ENCODE peak calls at places on chromosomes 7 and 10, in six cellular contexts. D is Daoy; A is activated CD8-positive, alpha-beta memory T cell treated with anti-CD3 and anti-CD28 coated beads for 24 hours; E is type B pancreatic cell; N is substantia nigra; S is GM04504. F is an unnamed sample.

GRCh38 chr7:48298779-48299178 is 127.5 kb downstream of the ABCA13 start:
- DNase-seq in A (no peak), N (no peak), S (peak; percentile 32), E (no peak), D (peak; percentile 15), F (no peak)

GRCh38 chr7:40799-41750 is 151.3 kb upstream of the FAM20C start:
- DNase-seq in S (no peak), N (no peak), E (peak; percentile 55), A (peak; percentile 17), D (no peak), F (no peak)

GRCh38 chr10:98296514-98296913 is 28.5 kb upstream of the LOXL4 start:
- DNase-seq in S (no peak), A (no peak), D (no peak), E (no peak), N (no peak), F (no peak)

GRCh38 chr10:119370046-119370770 is 162.8 kb downstream of the GRK5 start:
- DNase-seq in N (no peak), A (no peak), D (peak; percentile 51), E (no peak), S (peak; percentile 87), F (no peak)

GRCh38 chr7:133230591-133231194 is 22.2 kb upstream of the EXOC4 start:
- DNase-seq in S (peak; percentile 23), E (no peak), N (peak; percentile 12), D (peak; percentile 68), A (peak; percentile 66), F (no peak)

GRCh38 chr10:8380833-8381491 is 326.5 kb downstream of the GATA3 start:
- DNase-seq in E (no peak), S (no peak), N (no peak), A (no peak), D (no peak), F (no peak)

GRCh38 chr10:89389254-89389653 is 3.2 kb upstream of the IFIT1 start:
- DNase-seq in E (no peak), N (no peak), S (no peak), D (no peak), A (no peak), F (no peak)

GRCh38 chr10:14757394-14757793 is 17.3 kb downstream of the FAM107B start:
- DNase-seq in A (no peak), D (no peak), N (no peak), E (no peak), S (no peak), F (no peak)

GRCh38 chr7:43553999-43554398 is 28.9 kb upstream of the STK17A start:
- DNase-seq in A (no peak), E (no peak), D (peak; percentile 63), N (no peak), S (no peak), F (no peak)